ENCODE peak calls at places on chromosomes 12 and 14, in nine cellular contexts. S, M, K, V, X, L, T, R and A are unnamed samples.

GRCh38 chr12:110732572-110732971 is 10.1 kb downstream of the PPP1CC start:
- DNase-seq in L (no peak), R (no peak), K (no peak), X (no peak), T (no peak), M (no peak), S (no peak), V (no peak), A (no peak)

GRCh38 chr12:63294327-63294632 is 143.3 kb upstream of the AVPR1A start:
- DNase-seq in T (no peak), S (peak), K (no peak), M (peak), R (no peak), V (no peak), X (peak), L (no peak), A (peak)

GRCh38 chr14:96138241-96138640 is 66.4 kb upstream of the BDKRB2 start:
- DNase-seq in S (no peak), R (no peak), X (no peak), K (no peak), T (no peak), M (no peak), L (no peak), V (no peak), A (no peak)

GRCh38 chr12:65022960-65023359 is 98.1 kb downstream of the WIF1 start:
- DNase-seq in S (no peak), K (no peak), R (no peak), M (no peak), T (no peak), L (no peak), X (no peak), V (no peak), A (no peak)

GRCh38 chr12:72141381-72141780 is 130.8 kb upstream of the TRHDE start:
- DNase-seq in S (no peak), M (peak), R (no peak), V (peak), X (peak), K (no peak), L (no peak), T (no peak), A (no peak)

GRCh38 chr12:32031109-32031508 is 71.9 kb downstream of the RESF1 start:
- DNase-seq in S (no peak), M (no peak), K (no peak), X (no peak), V (no peak), L (no peak), R (no peak), T (no peak), A (no peak)

GRCh38 chr14:102666635-102667034 is 74.2 kb downstream of the RCOR1 start:
- DNase-seq in V (no peak), T (no peak), L (no peak), R (no peak), X (no peak), M (peak), K (no peak), S (peak), A (no peak)

GRCh38 chr14:91317381-91318313 is 73.1 kb upstream of the GPR68 start:
- DNase-seq in L (peak), X (peak), K (peak), V (peak), T (peak), R (no peak), M (no peak), S (no peak), A (peak)

GRCh38 chr12:75334384-75335030 is at the start of gene GLIPR1L1:
- DNase-seq in M (peak), T (peak), S (peak), L (peak), V (peak), R (peak), K (peak), X (peak), A (peak)

GRCh38 chr14:92252291-92252690 is 70.7 kb upstream of the SLC24A4 start:
- DNase-seq in M (no peak), R (no peak), V (no peak), T (no peak), S (no peak), K (no peak), L (no peak), X (no peak), A (no peak)

GRCh38 chr14:51562816-51563215 is 88.9 kb upstream of the FRMD6 start:
- DNase-seq in T (no peak), X (peak), L (no peak), V (no peak), S (no peak), K (no peak), R (no peak), M (peak), A (no peak)

GRCh38 chr14:33696165-33696564 is 254.7 kb downstream of the EGLN3 start:
- DNase-seq in X (no peak), V (no peak), R (no peak), S (no peak), M (no peak), L (no peak), T (no peak), K (no peak), A (no peak)

GRCh38 chr14:90521121-90521929 is 124.5 kb downstream of the CALM1 start:
- DNase-seq in R (no peak), L (no peak), K (peak), M (no peak), X (no peak), T (no peak), S (no peak), V (no peak), A (no peak)

GRCh38 chr14:24231263-24232120 is 675 bp downstream of the NEDD8 start:
- DNase-seq in M (no peak), V (peak), X (no peak), L (no peak), S (no peak), R (no peak), K (no peak), T (peak), A (no peak)

GRCh38 chr14:99174081-99174851 is 97.7 kb downstream of the BCL11B start:
- DNase-seq in K (no peak), M (no peak), L (no peak), R (no peak), V (no peak), S (no peak), X (no peak), T (no peak), A (no peak)

GRCh38 chr12:18158774-18159557 is 69.0 kb upstream of the RERGL start:
- DNase-seq in K (no peak), T (no peak), M (peak), X (peak), S (no peak), V (peak), L (no peak), R (peak), A (no peak)

GRCh38 chr12:8033153-8034044 is 883 bp downstream of the FOXJ2 start:
- DNase-seq in T (peak), X (peak), K (no peak), R (peak), L (peak), V (peak), M (no peak), S (no peak), A (peak)

GRCh38 chr14:100778951-100779690 is 46.8 kb upstream of the MEG3 start:
- DNase-seq in K (no peak), M (no peak), X (no peak), L (no peak), S (no peak), T (no peak), R (no peak), V (no peak), A (no peak)

GRCh38 chr14:104892517-104893434 is 27.7 kb downstream of the CEP170B start:
- DNase-seq in V (peak), M (no peak), T (peak), S (no peak), L (no peak), R (no peak), X (no peak), K (no peak), A (no peak)

GRCh38 chr12:93015970-93016751 is 87.1 kb upstream of the EEA1 start:
- DNase-seq in R (peak), L (no peak), T (peak), S (no peak), V (no peak), M (no peak), X (peak), K (no peak), A (no peak)

GRCh38 chr12:52552055-52552454 is 890 bp downstream of the KRT71 start:
- DNase-seq in S (no peak), K (no peak), X (no peak), T (no peak), M (no peak), V (no peak), R (no peak), L (no peak), A (no peak)

GRCh38 chr14:68518910-68519686 is 273.8 kb downstream of the ZFP36L1 start:
- DNase-seq in V (no peak), T (no peak), X (no peak), K (no peak), L (no peak), M (no peak), S (no peak), R (no peak), A (no peak)

GRCh38 chr12:67650127-67650495 is 1.6 kb downstream of the DYRK2 start:
- DNase-seq in K (no peak), L (no peak), T (no peak), S (no peak), V (peak), X (no peak), M (no peak), R (peak), A (no peak)

GRCh38 chr14:63852817-63853730 is at the start of gene SYNE2:
- DNase-seq in X (peak), K (peak), S (no peak), R (peak), M (peak), L (peak), T (peak), V (peak), A (peak)

GRCh38 chr14:67881225-67881624 is 61.6 kb downstream of the RAD51B start:
- DNase-seq in S (no peak), L (no peak), R (no peak), K (no peak), X (no peak), T (no peak), M (no peak), V (no peak), A (no peak)

GRCh38 chr12:105724651-105725050 is 394.2 kb downstream of the C12orf75 start:
- DNase-seq in V (no peak), M (no peak), X (no peak), R (no peak), L (no peak), S (no peak), T (no peak), K (no peak), A (peak)

GRCh38 chr14:35531960-35532747 is 1.8 kb upstream of the INSM2 start:
- DNase-seq in L (no peak), X (no peak), V (no peak), S (no peak), M (no peak), R (no peak), K (no peak), T (no peak), A (no peak)

GRCh38 chr12:9636807-9637206 is 29.1 kb upstream of the KLRB1 start:
- DNase-seq in M (no peak), L (no peak), X (no peak), S (no peak), K (no peak), R (no peak), V (no peak), T (no peak), A (no peak)

GRCh38 chr12:27478949-27479348 is 32.4 kb downstream of the SMCO2 start:
- DNase-seq in K (no peak), R (no peak), S (no peak), V (no peak), X (no peak), M (no peak), T (no peak), L (no peak), A (no peak)

GRCh38 chr14:80978403-80978802 is 23.0 kb downstream of the TSHR start:
- DNase-seq in K (no peak), R (no peak), M (no peak), S (no peak), X (no peak), L (no peak), V (no peak), T (no peak), A (no peak)

DNA sequence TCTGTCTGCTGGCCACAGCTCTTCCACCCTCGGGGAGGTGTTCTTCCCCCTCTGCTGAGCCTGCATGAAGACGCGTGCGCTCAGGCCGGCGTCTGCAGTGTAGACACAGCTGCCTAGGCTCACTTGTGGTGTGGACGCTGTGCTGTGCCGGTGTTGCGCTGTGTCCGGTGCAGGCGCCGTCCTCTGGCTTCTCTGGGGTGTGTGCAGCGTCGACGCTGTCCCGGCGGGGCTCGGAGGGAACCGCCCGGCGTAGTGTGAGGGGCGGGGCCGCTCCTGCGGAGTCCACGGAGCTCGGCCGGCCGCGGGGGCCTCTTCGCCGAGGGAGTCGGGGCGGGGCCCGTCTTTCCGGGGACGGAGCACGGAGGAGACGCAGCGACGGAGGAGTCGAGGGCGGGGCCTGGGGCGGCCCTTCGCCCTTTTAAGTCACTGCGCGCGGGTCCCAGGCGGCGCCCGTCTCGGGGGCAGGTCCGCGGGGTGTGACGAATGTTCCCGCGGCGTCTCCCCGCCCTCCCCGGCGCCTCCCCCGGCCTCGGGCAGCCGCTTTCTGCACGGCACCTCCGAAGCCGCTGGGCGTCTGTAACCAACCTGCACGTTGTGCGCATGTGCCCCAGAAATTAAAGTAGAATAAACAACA is 45.2 kb downstream of the NOC4L start:
- DNase-seq in K (peak), R (peak), L (peak), T (peak), X (peak), V (peak), M (peak), S (peak), A (peak)
- H3K4me3 ChIP-seq in K (peak), R (peak), L (peak), T (peak), X (peak), V (peak), M (peak), S (peak), A (peak)

DNA sequence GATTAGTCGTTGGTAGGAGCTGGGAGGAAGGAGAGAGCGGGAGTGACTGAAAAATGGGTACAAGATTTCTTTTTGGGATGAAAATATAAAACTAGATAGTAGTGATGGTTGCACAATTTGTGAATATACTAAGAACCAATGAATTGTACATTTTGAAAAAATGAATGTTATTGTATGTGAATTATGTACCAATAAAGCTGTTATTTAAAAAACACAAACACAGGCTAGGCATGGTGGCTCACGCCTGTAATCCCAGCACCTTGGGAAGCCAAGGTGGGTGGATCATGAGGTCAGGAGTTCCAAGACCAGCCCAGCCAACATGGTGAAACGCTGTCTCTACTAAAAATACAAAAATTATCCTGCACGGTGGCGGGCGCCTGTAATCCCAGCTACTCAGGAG is 32.1 kb downstream of the PPP1R13B start:
- DNase-seq in V (no peak), S (no peak), X (no peak), K (no peak), M (no peak), L (no peak), T (no peak), R (no peak), A (no peak)
- H3K4me3 ChIP-seq in V (no peak), S (no peak), X (no peak), K (no peak), M (no peak), L (no peak), T (no peak), R (no peak), A (no peak)

GRCh38 chr12:96033549-96034389 is 1.6 kb downstream of the LTA4H start:
- DNase-seq in M (no peak), X (no peak), L (no peak), T (peak), R (no peak), V (peak), S (no peak), K (no peak), A (no peak)
- H3K4me3 ChIP-seq in M (no peak), X (peak), L (no peak), T (no peak), R (peak), V (peak), S (no peak), K (peak), A (peak)

DNA sequence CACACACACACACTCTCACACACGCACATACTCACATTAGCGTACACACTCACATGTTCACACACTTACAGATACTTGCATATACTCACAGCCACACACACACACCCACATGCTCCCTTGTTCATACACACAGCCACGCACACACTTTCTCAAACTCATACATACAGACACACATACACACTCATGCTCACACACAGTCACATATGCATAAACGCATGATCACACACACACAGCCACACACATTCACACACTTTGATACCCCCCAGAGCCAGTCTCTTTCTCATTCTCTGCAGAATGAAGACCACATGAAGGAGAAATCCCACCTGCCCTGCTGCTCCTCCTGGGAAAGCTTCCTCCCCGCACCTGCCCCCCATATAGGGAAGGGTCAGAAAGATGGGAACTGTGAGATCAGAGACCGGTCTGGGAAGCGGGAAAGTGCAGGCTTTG is 105.0 kb upstream of the MED13L start:
- DNase-seq in M (peak), L (no peak), R (peak), S (no peak), T (no peak), V (no peak), X (no peak), K (no peak), A (no peak)
- H3K4me3 ChIP-seq in M (peak), L (no peak), R (no peak), S (peak), T (no peak), V (no peak), X (no peak), K (no peak), A (no peak)

DNA sequence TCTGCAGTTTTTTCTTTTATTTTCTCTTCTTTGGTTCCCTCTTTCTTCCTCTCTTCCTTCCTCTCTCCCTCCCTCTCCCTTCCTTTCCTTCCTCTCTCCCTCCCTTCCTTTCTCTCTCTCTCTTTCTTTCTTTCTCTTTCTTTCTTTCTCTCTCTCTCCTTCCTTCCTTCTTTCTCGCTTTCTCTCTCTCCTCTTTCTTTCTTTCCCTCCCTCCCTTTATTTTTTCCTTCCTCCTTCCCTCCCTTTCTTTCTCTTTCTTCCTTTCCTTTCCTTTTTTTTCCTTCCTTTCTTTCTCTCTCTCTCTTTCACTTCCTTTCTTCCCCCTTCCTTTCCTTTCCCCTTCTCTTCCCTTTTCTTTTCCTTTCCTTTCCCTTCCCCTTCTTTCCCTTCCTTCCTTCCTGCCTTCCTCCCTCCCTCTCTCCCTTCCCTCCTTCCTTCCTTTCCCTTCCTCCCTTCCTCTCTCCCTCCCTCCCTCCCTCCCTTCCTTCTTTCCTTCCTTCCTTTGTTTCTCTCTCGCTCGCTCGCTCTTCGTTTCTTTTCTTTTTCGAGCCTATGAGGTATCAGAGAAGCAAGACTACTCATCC is 13.7 kb downstream of the CFAP54 start:
- DNase-seq in V (no peak), T (no peak), R (no peak), K (no peak), S (no peak), M (no peak), L (no peak), X (no peak), A (no peak)
- H3K4me3 ChIP-seq in V (no peak), T (no peak), R (no peak), K (no peak), S (no peak), M (no peak), L (no peak), X (no peak), A (no peak)